ENCODE peak calls at places on chromosomes 1 and 21, in four cellular contexts. J, K, H and P are unnamed samples.

GRCh38 chr1:37949524-37950152 is 2.8 kb upstream of the INPP5B start:
- DNase-seq in J (no peak), K (no peak), H (no peak), P (no peak)

GRCh38 chr1:162627662-162628296 is 4.5 kb upstream of the DDR2 start:
- DNase-seq in J (peak), K (peak), H (peak), P (no peak)

GRCh38 chr1:156130578-156130942 is 16.0 kb downstream of the LMNA start:
- DNase-seq in J (no peak), K (no peak), H (no peak), P (no peak)

GRCh38 chr1:29679828-29680558 is 443.7 kb downstream of the PTPRU start:
- DNase-seq in J (no peak), K (no peak), H (no peak), P (no peak)

GRCh38 chr1:107323765-107324164 is 182.9 kb downstream of the NTNG1 start:
- DNase-seq in J (no peak), K (no peak), H (no peak), P (no peak)

GRCh38 chr21:32317726-32318125 is 19.1 kb downstream of the MRAP start:
- DNase-seq in J (no peak), K (no peak), H (no peak), P (no peak)

GRCh38 chr1:31410871-31411270 is 2.1 kb upstream of the SERINC2 start:
- DNase-seq in J (no peak), K (no peak), H (peak), P (no peak)

GRCh38 chr1:167631386-167631941 is 1.4 kb downstream of the RCSD1 start:
- DNase-seq in J (no peak), K (no peak), H (no peak), P (no peak)

GRCh38 chr1:245258271-245258920 is 103.6 kb downstream of the KIF26B start:
- DNase-seq in J (peak), K (no peak), H (no peak), P (no peak)

GRCh38 chr1:2045468-2046224 is 4.6 kb upstream of the PRKCZ start:
- DNase-seq in J (no peak), K (no peak), H (peak), P (no peak)

GRCh38 chr1:201488817-201489581 is 17.9 kb downstream of the CSRP1 start:
- DNase-seq in J (peak), K (no peak), H (peak), P (no peak)

GRCh38 chr21:29205988-29206387 is 75.5 kb downstream of the MAP3K7CL start:
- DNase-seq in J (peak), K (no peak), H (no peak), P (no peak)

GRCh38 chr21:46168238-46168637 is 12.9 kb upstream of the FTCD start:
- DNase-seq in J (no peak), K (no peak), H (no peak), P (no peak)

GRCh38 chr1:170536924-170537551 is 5.1 kb downstream of the GORAB start:
- DNase-seq in J (no peak), K (no peak), H (no peak), P (no peak)

GRCh38 chr21:44090332-44090731 is 16.9 kb upstream of the PWP2 start:
- DNase-seq in J (no peak), K (no peak), H (no peak), P (no peak)

GRCh38 chr1:18091660-18092446 is 15.7 kb upstream of the IGSF21 start:
- DNase-seq in J (peak), K (no peak), H (peak), P (no peak)

GRCh38 chr1:244231572-244232315 is 180.7 kb downstream of the ZBTB18 start:
- DNase-seq in J (peak), K (no peak), H (no peak), P (no peak)

GRCh38 chr1:61403863-61404615 is 320.9 kb downstream of the TM2D1 start:
- DNase-seq in J (no peak), K (no peak), H (peak), P (no peak)

GRCh38 chr1:50735443-50735842 is 224.6 kb downstream of the FAF1 start:
- DNase-seq in J (peak), K (peak), H (peak), P (peak)

GRCh38 chr1:245578751-245579150 is 424.0 kb downstream of the KIF26B start:
- DNase-seq in J (no peak), K (no peak), H (peak), P (no peak)

GRCh38 chr1:64574301-64574700 is 104.4 kb downstream of the CACHD1 start:
- DNase-seq in J (peak), K (no peak), H (no peak), P (no peak)

GRCh38 chr1:85612704-85613361 is 32.3 kb downstream of the CCN1 start:
- DNase-seq in J (peak), K (peak), H (peak), P (no peak)

GRCh38 chr1:182080955-182081582 is 19.6 kb upstream of the ZNF648 start:
- DNase-seq in J (peak), K (peak), H (peak), P (peak)

GRCh38 chr1:201176931-201177330 is 13.7 kb upstream of the IGFN1 start:
- DNase-seq in J (peak), K (no peak), H (no peak), P (no peak)

GRCh38 chr1:77670330-77670729 is 12.1 kb downstream of the ZZZ3 start:
- DNase-seq in J (no peak), K (no peak), H (no peak), P (no peak)

GRCh38 chr1:23742670-23743286 is 493 bp upstream of the ELOA start:
- DNase-seq in J (peak), K (no peak), H (no peak), P (no peak)

GRCh38 chr1:151326619-151327222 is 495 bp downstream of the PI4KB start:
- DNase-seq in J (peak), K (peak), H (peak), P (peak)

GRCh38 chr1:29956343-29957030 is 720.2 kb downstream of the PTPRU start:
- DNase-seq in J (no peak), K (no peak), H (no peak), P (no peak)

GRCh38 chr1:59986736-59987310 is 60.2 kb upstream of the CYP2J2 start:
- DNase-seq in J (no peak), K (no peak), H (no peak), P (no peak)

GRCh38 chr21:45768011-45768740 is 124.7 kb downstream of the PCBP3 start:
- DNase-seq in J (no peak), K (no peak), H (peak), P (no peak)

GRCh38 chr1:214463596-214463995 is 87.8 kb downstream of the PTPN14 start:
- DNase-seq in J (no peak), K (no peak), H (no peak), P (no peak)

GRCh38 chr1:5312870-5313269 is 658.5 kb downstream of the AJAP1 start:
- DNase-seq in J (peak), K (no peak), H (no peak), P (no peak)

GRCh38 chr1:21570528-21570875 is 61.3 kb downstream of the ALPL start:
- DNase-seq in J (no peak), K (no peak), H (no peak), P (no peak)

GRCh38 chr21:26443867-26444266 is 129.2 kb downstream of the CYYR1 start:
- DNase-seq in J (peak), K (no peak), H (no peak), P (no peak)

GRCh38 chr1:154304664-154305337 is 16.1 kb upstream of the AQP10 start:
- DNase-seq in J (peak), K (peak), H (no peak), P (no peak)

GRCh38 chr1:117286562-117286961 is 75.8 kb upstream of the VTCN1 start:
- DNase-seq in J (no peak), K (no peak), H (no peak), P (no peak)

GRCh38 chr1:117289316-117289715 is 77.9 kb upstream of the MAN1A2 start:
- DNase-seq in J (no peak), K (no peak), H (no peak), P (no peak)

GRCh38 chr1:117284408-117285215 is 73.9 kb upstream of the VTCN1 start:
- DNase-seq in J (peak), K (peak), H (peak), P (no peak)
- TF ChIP-seq CTCF in J (peak), K (peak), H (peak), P (peak)

DNA sequence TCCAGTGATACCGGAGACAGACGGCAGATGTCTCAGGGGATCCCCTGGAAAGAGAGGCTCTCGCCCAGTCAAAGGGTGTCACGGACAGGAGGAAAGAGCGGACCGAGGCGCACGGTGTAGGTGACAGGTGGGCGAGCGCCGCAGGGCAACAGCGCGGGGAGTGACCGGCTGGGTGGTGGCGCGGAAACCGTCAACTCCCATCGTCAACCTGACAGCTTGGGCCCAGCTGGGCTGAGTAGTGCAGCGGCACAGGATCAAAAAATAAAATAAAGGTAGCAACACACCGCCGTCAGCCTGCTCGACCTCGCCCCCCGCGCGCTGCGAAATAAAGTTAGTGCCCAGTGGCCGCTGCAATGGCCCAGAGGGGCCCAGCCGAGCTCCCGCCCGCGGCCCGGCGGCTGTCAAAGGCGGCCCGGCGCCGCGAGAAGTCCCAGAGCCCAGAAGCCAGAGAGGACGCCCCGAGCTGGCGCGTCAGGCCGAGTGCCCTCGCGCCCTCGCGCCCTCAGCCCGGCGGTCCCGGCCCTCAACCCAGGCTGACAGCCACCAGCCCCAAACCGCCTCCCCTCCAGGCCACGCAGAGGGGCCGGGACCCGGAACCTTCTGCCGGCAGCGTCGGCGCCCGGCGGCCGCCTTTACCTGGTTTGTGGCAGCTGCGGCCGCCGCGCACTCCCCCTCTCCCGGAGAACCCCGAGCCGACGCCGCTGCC is at the start of gene LYST:
- DNase-seq in J (peak), K (peak), H (peak), P (peak)
- TF ChIP-seq CTCF in J (peak), K (peak), H (no peak), P (peak)

GRCh38 chr1:222233441-222234180 is 314.3 kb downstream of the HHIPL2 start:
- DNase-seq in J (peak), K (no peak), H (peak), P (no peak)
- TF ChIP-seq CTCF in J (peak), K (no peak), H (no peak), P (no peak)

DNA sequence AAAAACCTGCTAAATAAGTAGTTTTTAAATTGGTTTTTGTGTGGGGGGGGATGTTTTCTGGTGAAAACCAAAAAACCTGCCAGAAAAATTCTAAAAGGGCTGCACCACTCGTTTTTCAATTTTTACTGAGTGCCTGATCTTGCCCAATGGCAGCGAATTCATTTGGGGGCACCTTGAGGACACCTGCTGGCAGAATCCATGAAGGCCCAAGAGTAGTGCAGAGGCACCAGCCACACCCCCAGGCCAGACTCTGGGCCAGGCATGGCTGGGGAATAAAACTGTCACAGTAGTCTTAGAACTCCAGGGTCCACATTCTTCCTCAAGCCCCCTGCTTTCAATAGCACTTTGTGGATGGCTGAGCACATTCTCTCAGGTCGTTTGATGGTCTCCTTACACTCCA is 50.3 kb downstream of the GLIS1 start:
- DNase-seq in J (peak), K (peak), H (no peak), P (no peak)
- TF ChIP-seq CTCF in J (peak), K (no peak), H (no peak), P (no peak)

DNA sequence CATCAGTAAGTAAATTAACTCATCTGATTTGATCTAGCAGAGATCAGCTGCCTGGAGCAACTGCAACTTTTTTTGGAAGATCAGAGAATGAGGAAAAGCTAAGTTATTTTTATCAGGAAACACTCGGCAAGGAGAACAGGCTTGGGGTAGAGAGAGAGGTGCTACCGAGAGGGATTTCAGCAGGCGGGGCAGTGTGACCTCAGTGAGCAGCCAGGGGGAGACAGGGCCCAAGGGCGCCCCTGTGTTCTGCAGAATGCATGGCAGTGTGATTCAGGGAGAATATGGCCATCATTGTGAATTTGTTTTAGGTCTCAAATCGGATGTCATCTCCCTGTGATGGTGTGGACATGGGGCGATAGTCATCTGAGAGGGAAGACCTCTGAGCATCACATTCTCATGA is 484.1 kb upstream of the VAMP3 start:
- DNase-seq in J (no peak), K (no peak), H (no peak), P (no peak)
- TF ChIP-seq CTCF in J (no peak), K (no peak), H (no peak), P (no peak)